ENCODE peak calls at places on chromosomes 5 and 9, in five cellular contexts. One of them, this sample, is unnamed.
A peak's percentile ranks its signal among the peaks of the same experiment; 100 is the strongest.

GRCh38 chr9:20997503-20998076 is 33.9 kb downstream of the HACD4 start:
- DNase-seq in heart right ventricle: no peak
- DNase-seq in lower lobe of right lung: no peak
- DNase-seq in body of pancreas: no peak
- DNase-seq in lung: no peak
- DNase-seq in this sample: no peak

GRCh38 chr9:19026375-19026774 is 6.6 kb downstream of the SAXO1 start:
- DNase-seq in body of pancreas: no peak
- DNase-seq in lung: no peak
- DNase-seq in lower lobe of right lung: no peak
- DNase-seq in heart right ventricle: no peak
- DNase-seq in this sample: no peak

GRCh38 chr5:8685704-8686103 is 816.8 kb downstream of the MTRR start:
- DNase-seq in lower lobe of right lung: no peak
- DNase-seq in lung: no peak
- DNase-seq in body of pancreas: no peak
- DNase-seq in heart right ventricle: no peak
- DNase-seq in this sample: no peak

GRCh38 chr5:157371655-157372471 is 88.2 kb upstream of the NIPAL4 start:
- DNase-seq in heart right ventricle: no peak
- DNase-seq in lung: no peak
- DNase-seq in body of pancreas: no peak
- DNase-seq in lower lobe of right lung: no peak
- DNase-seq in this sample: no peak

GRCh38 chr5:81420039-81420667 is 26.2 kb upstream of the ACOT12 start:
- DNase-seq in body of pancreas: no peak
- DNase-seq in lung: no peak
- DNase-seq in heart right ventricle: no peak
- DNase-seq in lower lobe of right lung: no peak
- DNase-seq in this sample: no peak

GRCh38 chr5:63401434-63402046 is 560.7 kb downstream of the HTR1A start:
- DNase-seq in body of pancreas: peak; percentile 79
- DNase-seq in lung: peak; percentile 54
- DNase-seq in lower lobe of right lung: peak; percentile 56
- DNase-seq in heart right ventricle: peak; percentile 54
- DNase-seq in this sample: peak; percentile 84

GRCh38 chr5:10507575-10508024 is 56.3 kb upstream of the ANKRD33B start:
- DNase-seq in heart right ventricle: no peak
- DNase-seq in lung: no peak
- DNase-seq in lower lobe of right lung: no peak
- DNase-seq in body of pancreas: no peak
- DNase-seq in this sample: peak; percentile 23

GRCh38 chr5:132830436-132831094 is at the start of gene SHROOM1:
- DNase-seq in heart right ventricle: peak; percentile 71
- DNase-seq in lung: peak; percentile 73
- DNase-seq in lower lobe of right lung: peak; percentile 85
- DNase-seq in body of pancreas: peak; percentile 84
- DNase-seq in this sample: no peak

GRCh38 chr5:150647275-150648251 is 7.1 kb downstream of the SYNPO start:
- DNase-seq in lower lobe of right lung: peak; percentile 76
- DNase-seq in body of pancreas: peak; percentile 51
- DNase-seq in heart right ventricle: peak; percentile 86
- DNase-seq in lung: no peak
- DNase-seq in this sample: peak; percentile 90

GRCh38 chr9:116175616-116176015 is 22.0 kb downstream of the PAPPA start:
- DNase-seq in heart right ventricle: no peak
- DNase-seq in lung: no peak
- DNase-seq in body of pancreas: no peak
- DNase-seq in lower lobe of right lung: no peak
- DNase-seq in this sample: no peak

GRCh38 chr5:26553079-26553478 is 485.3 kb downstream of the CDH9 start:
- DNase-seq in lung: no peak
- DNase-seq in body of pancreas: no peak
- DNase-seq in lower lobe of right lung: no peak
- DNase-seq in heart right ventricle: no peak
- DNase-seq in this sample: no peak

GRCh38 chr5:74199436-74200210 is 440.9 kb downstream of the ENC1 start:
- DNase-seq in lung: no peak
- DNase-seq in lower lobe of right lung: no peak
- DNase-seq in heart right ventricle: no peak
- DNase-seq in body of pancreas: no peak
- DNase-seq in this sample: no peak

GRCh38 chr5:74199005-74199404 is 441.5 kb downstream of the ENC1 start:
- DNase-seq in lower lobe of right lung: no peak
- DNase-seq in body of pancreas: no peak
- DNase-seq in lung: peak; percentile 22
- DNase-seq in heart right ventricle: no peak
- DNase-seq in this sample: no peak

GRCh38 chr5:74196233-74196632 is 444.3 kb downstream of the ENC1 start:
- DNase-seq in lower lobe of right lung: no peak
- DNase-seq in body of pancreas: no peak
- DNase-seq in heart right ventricle: no peak
- DNase-seq in lung: no peak
- DNase-seq in this sample: no peak

GRCh38 chr5:74200560-74200959 is 440.0 kb downstream of the ENC1 start:
- DNase-seq in lower lobe of right lung: no peak
- DNase-seq in heart right ventricle: no peak
- DNase-seq in body of pancreas: no peak
- DNase-seq in lung: no peak
- DNase-seq in this sample: no peak

DNA sequence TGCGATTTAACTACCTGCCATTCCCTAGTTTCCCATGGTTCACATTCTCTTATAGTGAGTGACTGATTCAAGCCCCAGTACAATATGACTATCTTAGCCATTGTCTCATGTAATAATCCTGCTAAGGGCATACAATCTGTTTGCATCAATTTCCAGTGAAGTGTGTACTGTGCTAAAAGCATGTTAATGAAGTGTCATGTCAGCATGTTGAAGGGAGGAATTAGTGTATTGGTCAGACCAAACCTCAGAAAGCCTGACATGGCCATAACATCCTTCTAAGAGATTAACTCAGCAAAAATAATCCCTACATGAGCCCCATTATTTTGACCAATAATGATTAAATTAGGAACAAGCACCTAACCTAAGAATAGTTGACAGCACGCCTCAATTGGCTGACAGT is 442.4 kb downstream of the ENC1 start:
- DNase-seq in body of pancreas: no peak
- DNase-seq in lower lobe of right lung: no peak
- DNase-seq in lung: no peak
- DNase-seq in heart right ventricle: no peak
- DNase-seq in this sample: no peak
- H3K4me1 ChIP-seq in body of pancreas: peaks cover 19% of the 10 kb centered on the region
- H3K4me1 ChIP-seq in lower lobe of right lung: peaks cover 8% of the 10 kb centered on the region
- H3K4me1 ChIP-seq in lung: peaks cover 8% of the 10 kb centered on the region
- H3K4me1 ChIP-seq in heart right ventricle: peaks cover 9% of the 10 kb centered on the region
- H3K4me1 ChIP-seq in this sample: no peaks in the 10 kb centered on the region

GRCh38 chr9:94553029-94553938 is 1.6 kb upstream of the PCAT7 start:
- DNase-seq in heart right ventricle: no peak
- DNase-seq in lower lobe of right lung: no peak
- DNase-seq in body of pancreas: peak; percentile 47
- DNase-seq in lung: no peak
- DNase-seq in this sample: no peak
- TF ChIP-seq CTCF in heart right ventricle: no peak
- TF ChIP-seq CTCF in lower lobe of right lung: no peak
- TF ChIP-seq CTCF in body of pancreas: no peak
- TF ChIP-seq CTCF in lung: no peak
- TF ChIP-seq CTCF in this sample: no peak

GRCh38 chr9:114378016-114378415 is 9.8 kb downstream of the AKNA start:
- DNase-seq in lower lobe of right lung: no peak
- DNase-seq in heart right ventricle: no peak
- DNase-seq in lung: no peak
- DNase-seq in body of pancreas: no peak
- DNase-seq in this sample: no peak

GRCh38 chr9:114376586-114376985 is 11.2 kb downstream of the AKNA start:
- DNase-seq in lower lobe of right lung: no peak
- DNase-seq in lung: no peak
- DNase-seq in heart right ventricle: no peak
- DNase-seq in body of pancreas: no peak
- DNase-seq in this sample: no peak

GRCh38 chr9:114375386-114375785 is 12.4 kb downstream of the AKNA start:
- DNase-seq in heart right ventricle: no peak
- DNase-seq in body of pancreas: no peak
- DNase-seq in lung: no peak
- DNase-seq in lower lobe of right lung: no peak
- DNase-seq in this sample: no peak

GRCh38 chr9:114378883-114379282 is 8.9 kb downstream of the AKNA start:
- DNase-seq in heart right ventricle: no peak
- DNase-seq in lower lobe of right lung: no peak
- DNase-seq in body of pancreas: no peak
- DNase-seq in lung: no peak
- DNase-seq in this sample: no peak

GRCh38 chr9:114377046-114377445 is 10.7 kb downstream of the AKNA start:
- DNase-seq in body of pancreas: no peak
- DNase-seq in lung: no peak
- DNase-seq in lower lobe of right lung: no peak
- DNase-seq in heart right ventricle: no peak
- DNase-seq in this sample: no peak
- H3K4me1 ChIP-seq in body of pancreas: no peaks in the 10 kb centered on the region
- H3K4me1 ChIP-seq in lung: peaks cover 11% of the 10 kb centered on the region
- H3K4me1 ChIP-seq in lower lobe of right lung: peaks cover 43% of the 10 kb centered on the region
- H3K4me1 ChIP-seq in heart right ventricle: peaks cover 7% of the 10 kb centered on the region
- H3K4me1 ChIP-seq in this sample: peaks cover 9% of the 10 kb centered on the region

GRCh38 chr5:124060010-124060409 is 548.0 kb downstream of the CSNK1G3 start:
- DNase-seq in lower lobe of right lung: no peak
- DNase-seq in body of pancreas: no peak
- DNase-seq in heart right ventricle: no peak
- DNase-seq in lung: no peak
- DNase-seq in this sample: no peak

GRCh38 chr5:124061663-124062062 is 549.7 kb downstream of the CSNK1G3 start:
- DNase-seq in lower lobe of right lung: no peak
- DNase-seq in body of pancreas: peak; percentile 84
- DNase-seq in heart right ventricle: peak; percentile 18
- DNase-seq in lung: peak; percentile 81
- DNase-seq in this sample: peak; percentile 83

GRCh38 chr5:124064956-124065355 is 553.0 kb downstream of the CSNK1G3 start:
- DNase-seq in heart right ventricle: no peak
- DNase-seq in lung: no peak
- DNase-seq in lower lobe of right lung: no peak
- DNase-seq in body of pancreas: no peak
- DNase-seq in this sample: no peak

GRCh38 chr5:124060413-124061095 is 548.6 kb downstream of the CSNK1G3 start:
- DNase-seq in body of pancreas: peak; percentile 51
- DNase-seq in lower lobe of right lung: no peak
- DNase-seq in heart right ventricle: no peak
- DNase-seq in lung: no peak
- DNase-seq in this sample: no peak

GRCh38 chr5:124065508-124065907 is 553.5 kb downstream of the CSNK1G3 start:
- DNase-seq in heart right ventricle: no peak
- DNase-seq in lower lobe of right lung: no peak
- DNase-seq in body of pancreas: no peak
- DNase-seq in lung: no peak
- DNase-seq in this sample: no peak
- TF ChIP-seq CTCF in heart right ventricle: no peak
- TF ChIP-seq CTCF in lower lobe of right lung: no peak
- TF ChIP-seq CTCF in body of pancreas: no peak
- TF ChIP-seq CTCF in lung: no peak
- TF ChIP-seq CTCF in this sample: no peak

GRCh38 chr9:123482295-123482970 is 126.4 kb downstream of the CRB2 start:
- DNase-seq in lung: no peak
- DNase-seq in body of pancreas: no peak
- DNase-seq in lower lobe of right lung: no peak
- DNase-seq in heart right ventricle: no peak
- DNase-seq in this sample: no peak
- H3K4me1 ChIP-seq in lung: no peaks in the 10 kb centered on the region
- H3K4me1 ChIP-seq in body of pancreas: peaks cover 4% of the 10 kb centered on the region
- H3K4me1 ChIP-seq in lower lobe of right lung: no peaks in the 10 kb centered on the region
- H3K4me1 ChIP-seq in heart right ventricle: peaks cover 5% of the 10 kb centered on the region
- H3K4me1 ChIP-seq in this sample: no peaks in the 10 kb centered on the region

GRCh38 chr9:106722051-106722753 is 140.8 kb upstream of the ZNF462 start:
- DNase-seq in heart right ventricle: no peak
- DNase-seq in lower lobe of right lung: no peak
- DNase-seq in lung: no peak
- DNase-seq in body of pancreas: no peak
- DNase-seq in this sample: no peak

GRCh38 chr9:106718996-106719395 is 144.0 kb upstream of the ZNF462 start:
- DNase-seq in body of pancreas: no peak
- DNase-seq in heart right ventricle: no peak
- DNase-seq in lung: no peak
- DNase-seq in lower lobe of right lung: no peak
- DNase-seq in this sample: no peak

GRCh38 chr9:106713206-106713605 is 149.8 kb upstream of the ZNF462 start:
- DNase-seq in lung: no peak
- DNase-seq in heart right ventricle: no peak
- DNase-seq in lower lobe of right lung: no peak
- DNase-seq in body of pancreas: no peak
- DNase-seq in this sample: no peak

GRCh38 chr9:106716820-106717219 is 146.1 kb upstream of the ZNF462 start:
- DNase-seq in body of pancreas: no peak
- DNase-seq in heart right ventricle: no peak
- DNase-seq in lower lobe of right lung: no peak
- DNase-seq in lung: no peak
- DNase-seq in this sample: no peak

GRCh38 chr9:106717686-106718085 is 145.3 kb upstream of the ZNF462 start:
- DNase-seq in heart right ventricle: no peak
- DNase-seq in body of pancreas: peak; percentile 35
- DNase-seq in lower lobe of right lung: no peak
- DNase-seq in lung: no peak
- DNase-seq in this sample: peak; percentile 35
- TF ChIP-seq CTCF in heart right ventricle: no peak
- TF ChIP-seq CTCF in body of pancreas: peak; percentile 12
- TF ChIP-seq CTCF in lower lobe of right lung: no peak
- TF ChIP-seq CTCF in lung: no peak
- TF ChIP-seq CTCF in this sample: peak; percentile 27

This sample was measured in adrenal gland.